ENCODE peak calls at places on chromosomes 1 and 21, in four cellular contexts. One of them, this sample, is unnamed.
A peak's percentile ranks its signal among the peaks of the same experiment; 100 is the strongest.

GRCh38 chr1:28176492-28177470 is at the start of gene PTAFR:
- DNase-seq in retinal pigment epithelial cell: no peak
- DNase-seq in adipocyte: no peak
- DNase-seq in AG04450: no peak
- DNase-seq in this sample: no peak

GRCh38 chr1:111738436-111739221 is 566 bp downstream of the INKA2 start:
- DNase-seq in adipocyte: peak; percentile 85
- DNase-seq in AG04450: no peak
- DNase-seq in retinal pigment epithelial cell: peak; percentile 4
- DNase-seq in this sample: no peak

GRCh38 chr1:218679391-218679790 is 334.3 kb downstream of the TGFB2 start:
- DNase-seq in AG04450: no peak
- DNase-seq in retinal pigment epithelial cell: no peak
- DNase-seq in adipocyte: no peak
- DNase-seq in this sample: no peak

GRCh38 chr1:210201671-210202070 is 30.9 kb upstream of the SERTAD4 start:
- DNase-seq in adipocyte: peak; percentile 8
- DNase-seq in AG04450: peak; percentile 13
- DNase-seq in retinal pigment epithelial cell: peak; percentile 1
- DNase-seq in this sample: no peak

GRCh38 chr1:36456391-36456928 is 6.2 kb upstream of the OSCP1 start:
- DNase-seq in adipocyte: no peak
- DNase-seq in AG04450: no peak
- DNase-seq in retinal pigment epithelial cell: no peak
- DNase-seq in this sample: no peak

GRCh38 chr1:61898658-61899057 is 156.4 kb downstream of the PATJ start:
- DNase-seq in AG04450: no peak
- DNase-seq in retinal pigment epithelial cell: no peak
- DNase-seq in adipocyte: no peak
- DNase-seq in this sample: no peak

GRCh38 chr21:38293113-38293512 is 36.3 kb downstream of the KCNJ15 start:
- DNase-seq in adipocyte: no peak
- DNase-seq in retinal pigment epithelial cell: no peak
- DNase-seq in AG04450: no peak
- DNase-seq in this sample: no peak

GRCh38 chr1:157177701-157178380 is 39.6 kb upstream of the ETV3 start:
- DNase-seq in AG04450: no peak
- DNase-seq in adipocyte: no peak
- DNase-seq in retinal pigment epithelial cell: no peak
- DNase-seq in this sample: no peak

GRCh38 chr1:228455715-228456114 is 31.5 kb upstream of the RNF187 start:
- DNase-seq in retinal pigment epithelial cell: no peak
- DNase-seq in adipocyte: peak; percentile 49
- DNase-seq in AG04450: no peak
- DNase-seq in this sample: no peak

GRCh38 chr21:36860736-36861594 is 105.5 kb downstream of the HLCS start:
- DNase-seq in retinal pigment epithelial cell: no peak
- DNase-seq in adipocyte: peak; percentile 34
- DNase-seq in AG04450: peak; percentile 29
- DNase-seq in this sample: no peak

GRCh38 chr1:37701051-37701450 is 8.7 kb downstream of the CDCA8 start:
- DNase-seq in adipocyte: no peak
- DNase-seq in AG04450: no peak
- DNase-seq in retinal pigment epithelial cell: no peak
- DNase-seq in this sample: no peak

GRCh38 chr1:8421721-8422120 is 103.8 kb downstream of the SLC45A1 start:
- DNase-seq in retinal pigment epithelial cell: no peak
- DNase-seq in adipocyte: peak; percentile 41
- DNase-seq in AG04450: no peak
- DNase-seq in this sample: no peak

GRCh38 chr1:2966940-2967725 is 54.1 kb upstream of the ACTRT2 start:
- DNase-seq in adipocyte: no peak
- DNase-seq in retinal pigment epithelial cell: no peak
- DNase-seq in AG04450: no peak
- DNase-seq in this sample: no peak

GRCh38 chr1:180787628-180788307 is 124.9 kb upstream of the KIAA1614 start:
- DNase-seq in AG04450: no peak
- DNase-seq in adipocyte: no peak
- DNase-seq in retinal pigment epithelial cell: no peak
- DNase-seq in this sample: no peak

GRCh38 chr1:100927276-100927675 is 31.4 kb downstream of the SLC30A7 start:
- DNase-seq in retinal pigment epithelial cell: no peak
- DNase-seq in adipocyte: no peak
- DNase-seq in AG04450: no peak
- DNase-seq in this sample: no peak

GRCh38 chr1:65538013-65538578 is 117.6 kb downstream of the LEPR start:
- DNase-seq in retinal pigment epithelial cell: no peak
- DNase-seq in adipocyte: no peak
- DNase-seq in AG04450: no peak
- DNase-seq in this sample: no peak

GRCh38 chr21:33543505-33544129 is 779 bp downstream of the SON start:
- DNase-seq in retinal pigment epithelial cell: no peak
- DNase-seq in AG04450: no peak
- DNase-seq in adipocyte: peak; percentile 84
- DNase-seq in this sample: no peak

GRCh38 chr1:178684542-178685000 is 40.5 kb upstream of the RALGPS2 start:
- DNase-seq in AG04450: peak; percentile 76
- DNase-seq in adipocyte: peak; percentile 93
- DNase-seq in retinal pigment epithelial cell: peak; percentile 87
- DNase-seq in this sample: peak; percentile 54

GRCh38 chr1:181152892-181153633 is 64.6 kb downstream of the IER5 start:
- DNase-seq in retinal pigment epithelial cell: peak; percentile 82
- DNase-seq in adipocyte: peak; percentile 64
- DNase-seq in AG04450: peak; percentile 78
- DNase-seq in this sample: no peak

GRCh38 chr1:36905941-36906340 is 128.4 kb downstream of the GRIK3 start:
- DNase-seq in AG04450: no peak
- DNase-seq in retinal pigment epithelial cell: no peak
- DNase-seq in adipocyte: no peak
- DNase-seq in this sample: no peak

GRCh38 chr1:233359431-233359830 is 31.9 kb downstream of the MAP3K21 start:
- DNase-seq in AG04450: no peak
- DNase-seq in retinal pigment epithelial cell: no peak
- DNase-seq in adipocyte: no peak
- DNase-seq in this sample: peak; percentile 74

GRCh38 chr1:10561955-10562354 is 87.2 kb downstream of the PEX14 start:
- DNase-seq in AG04450: no peak
- DNase-seq in retinal pigment epithelial cell: no peak
- DNase-seq in adipocyte: no peak
- DNase-seq in this sample: no peak

GRCh38 chr1:3186526-3186921 is 117.5 kb downstream of the PRDM16 start:
- DNase-seq in retinal pigment epithelial cell: peak; percentile 86
- DNase-seq in AG04450: peak; percentile 10
- DNase-seq in adipocyte: no peak
- DNase-seq in this sample: no peak

GRCh38 chr21:17925900-17926299 is 106.7 kb upstream of the C21orf91 start:
- DNase-seq in AG04450: no peak
- DNase-seq in retinal pigment epithelial cell: no peak
- DNase-seq in adipocyte: peak; percentile 44
- DNase-seq in this sample: no peak

DNA sequence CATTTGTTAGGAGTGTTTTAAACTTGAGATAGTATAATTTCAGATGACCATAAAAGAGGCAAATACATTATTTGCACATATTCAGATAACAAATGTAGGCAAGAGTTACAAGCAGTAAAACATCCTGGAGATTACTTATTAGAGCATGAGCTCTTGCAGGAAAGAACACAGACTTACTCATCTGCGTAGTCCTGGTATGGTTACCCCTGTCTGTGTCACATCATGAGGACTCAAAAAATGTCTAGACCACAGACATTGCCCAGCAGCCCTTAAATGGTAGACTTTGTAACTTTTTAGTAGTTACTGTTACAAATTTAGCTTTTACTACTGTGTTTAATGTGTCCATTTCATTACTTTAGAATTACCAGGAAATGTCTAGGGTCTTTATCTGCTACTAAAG is 12.8 kb downstream of the CACHD1 start:
- DNase-seq in adipocyte: no peak
- DNase-seq in retinal pigment epithelial cell: no peak
- DNase-seq in AG04450: no peak
- DNase-seq in this sample: no peak
- H3K4me3 ChIP-seq in adipocyte: no peak overlapping the region
- H3K4me3 ChIP-seq in retinal pigment epithelial cell: no peak overlapping the region
- H3K4me3 ChIP-seq in AG04450: no peak overlapping the region
- H3K4me3 ChIP-seq in this sample: no peak overlapping the region

DNA sequence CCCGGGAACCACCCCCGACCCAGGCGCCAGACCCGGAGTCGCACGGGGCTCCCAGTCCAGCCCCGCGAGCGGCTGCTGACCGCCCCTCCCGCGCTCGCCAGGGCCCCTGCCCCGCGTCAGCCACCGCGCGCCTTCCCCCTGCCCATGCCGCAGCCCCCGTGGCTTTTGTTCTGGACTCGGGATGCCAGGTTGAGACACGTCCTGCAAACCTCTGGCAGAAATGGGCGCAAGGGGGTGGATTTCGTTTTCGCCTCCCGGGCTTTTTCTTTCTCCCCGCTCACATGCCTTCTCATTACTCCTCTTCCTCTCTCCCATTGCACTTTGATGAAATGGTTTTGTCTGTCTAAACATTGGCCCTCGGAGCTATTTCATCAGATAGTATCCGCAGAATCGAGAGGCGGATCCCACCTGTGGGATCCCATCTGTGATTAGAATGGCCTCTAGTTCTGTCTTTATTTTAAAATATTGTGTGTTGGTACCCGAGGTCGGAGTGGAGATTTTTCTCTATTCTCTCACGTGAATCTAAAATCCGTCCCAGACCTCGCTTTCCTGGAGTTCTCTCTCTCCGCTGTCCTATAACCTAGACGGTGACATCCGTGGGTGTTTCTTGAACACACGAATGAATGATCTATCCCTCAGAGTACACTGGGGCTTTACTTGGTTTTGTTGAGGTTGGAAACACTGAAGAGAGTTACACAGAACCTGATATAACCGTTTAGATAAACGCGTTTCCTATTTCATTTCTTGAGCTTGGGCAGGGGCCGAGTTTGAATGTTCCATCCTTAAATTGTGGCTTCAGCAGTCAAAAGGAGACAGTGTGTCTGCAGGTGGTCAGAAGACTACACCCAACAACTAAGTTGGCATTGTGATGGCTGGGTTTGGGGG is 1.9 kb downstream of the EDARADD start:
- DNase-seq in AG04450: no peak
- DNase-seq in retinal pigment epithelial cell: no peak
- DNase-seq in adipocyte: peak; percentile 58
- DNase-seq in this sample: no peak
- H3K4me3 ChIP-seq in AG04450: peak overlapping the region; percentile 55
- H3K4me3 ChIP-seq in retinal pigment epithelial cell: peak overlapping the region; percentile 60
- H3K4me3 ChIP-seq in adipocyte: peak overlapping the region; percentile 77
- H3K4me3 ChIP-seq in this sample: peak overlapping the region; percentile 60

DNA sequence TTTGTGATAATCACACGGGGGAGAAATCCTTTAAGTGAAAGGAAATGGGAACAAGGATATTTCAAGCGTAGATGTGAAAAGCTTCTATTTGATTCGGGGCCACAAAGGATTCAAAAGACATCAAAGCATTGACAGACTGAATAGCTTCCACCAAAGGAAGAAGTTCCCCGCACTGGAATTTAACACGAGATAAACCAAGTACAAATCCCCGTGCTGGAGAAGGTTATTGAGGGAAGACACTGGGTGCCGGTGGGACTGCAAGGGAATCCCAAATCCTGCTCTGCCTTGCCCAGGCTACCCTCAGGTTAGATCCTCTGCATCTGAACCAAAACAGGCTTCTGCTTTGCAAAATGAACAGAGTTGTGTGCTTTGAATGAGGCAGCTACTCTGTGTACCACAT is 566.9 kb downstream of the NPHP4 start:
- DNase-seq in adipocyte: no peak
- DNase-seq in AG04450: no peak
- DNase-seq in retinal pigment epithelial cell: no peak
- DNase-seq in this sample: no peak
- H3K4me3 ChIP-seq in adipocyte: no peak overlapping the region
- H3K4me3 ChIP-seq in AG04450: no peak overlapping the region
- H3K4me3 ChIP-seq in retinal pigment epithelial cell: no peak overlapping the region
- H3K4me3 ChIP-seq in this sample: no peak overlapping the region

DNA sequence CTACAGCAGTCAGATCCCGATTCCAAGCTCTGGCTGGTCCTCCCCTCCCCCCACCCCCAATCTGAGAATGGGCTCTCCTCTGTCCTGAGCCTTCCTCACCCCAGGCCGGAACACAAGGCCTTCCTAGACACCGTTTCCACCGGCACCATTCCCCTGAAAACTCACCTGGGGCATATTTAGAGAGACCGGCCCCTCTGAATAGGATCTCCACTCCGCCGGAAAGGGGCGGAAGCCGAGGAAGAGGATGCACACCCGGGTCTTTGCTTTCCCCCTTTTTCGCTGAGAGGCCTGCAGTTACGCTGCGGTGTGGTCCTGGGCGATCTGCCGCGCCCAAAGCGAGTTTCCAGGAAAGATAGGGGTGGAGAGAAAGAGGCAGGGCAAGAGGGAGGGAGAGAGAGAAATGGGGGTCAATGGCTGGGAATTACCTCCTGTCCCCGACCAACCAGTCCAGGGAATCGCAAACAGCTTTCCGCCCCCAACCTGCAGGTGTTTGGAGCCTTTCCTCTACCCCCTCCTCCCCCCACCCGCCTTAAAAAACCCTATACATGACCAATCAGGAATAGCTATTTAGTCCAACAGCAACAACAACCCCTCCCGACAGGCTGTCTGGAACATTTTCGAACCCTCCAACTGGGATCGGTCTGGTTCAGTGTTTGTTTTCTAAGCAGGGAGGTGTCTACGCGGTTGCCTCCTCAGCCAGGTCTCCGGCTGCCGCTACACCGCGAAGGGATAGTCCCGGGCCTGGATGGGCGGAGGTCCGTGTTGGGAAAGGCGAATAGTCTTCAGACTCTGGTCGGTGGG is 2.8 kb downstream of the TAL1 start:
- DNase-seq in retinal pigment epithelial cell: no peak
- DNase-seq in adipocyte: no peak
- DNase-seq in AG04450: no peak
- DNase-seq in this sample: no peak
- H3K4me3 ChIP-seq in retinal pigment epithelial cell: no peak overlapping the region
- H3K4me3 ChIP-seq in adipocyte: no peak overlapping the region
- H3K4me3 ChIP-seq in AG04450: no peak overlapping the region
- H3K4me3 ChIP-seq in this sample: no peak overlapping the region

GRCh38 chr1:153569465-153569864 is 3.8 kb upstream of the S100A2 start:
- DNase-seq in retinal pigment epithelial cell: no peak
- DNase-seq in AG04450: no peak
- DNase-seq in adipocyte: no peak
- DNase-seq in this sample: no peak

GRCh38 chr1:153565529-153566374 is at the start of gene S100A2:
- DNase-seq in retinal pigment epithelial cell: peak; percentile 85
- DNase-seq in AG04450: peak; percentile 83
- DNase-seq in adipocyte: peak; percentile 94
- DNase-seq in this sample: peak; percentile 88

GRCh38 chr1:153566414-153567371 is 1.0 kb upstream of the S100A2 start:
- DNase-seq in adipocyte: peak; percentile 99
- DNase-seq in AG04450: peak; percentile 98
- DNase-seq in retinal pigment epithelial cell: peak; percentile 98
- DNase-seq in this sample: peak; percentile 87

GRCh38 chr1:153568367-153569099 is 2.9 kb upstream of the S100A2 start:
- DNase-seq in retinal pigment epithelial cell: no peak
- DNase-seq in adipocyte: peak; percentile 97
- DNase-seq in AG04450: peak; percentile 69
- DNase-seq in this sample: no peak

GRCh38 chr1:153567621-153568366 is 2.1 kb upstream of the S100A2 start:
- DNase-seq in retinal pigment epithelial cell: no peak
- DNase-seq in AG04450: no peak
- DNase-seq in adipocyte: no peak
- DNase-seq in this sample: peak; percentile 90
- H3K4me3 ChIP-seq in retinal pigment epithelial cell: no peak overlapping the region
- H3K4me3 ChIP-seq in AG04450: no peak overlapping the region
- H3K4me3 ChIP-seq in adipocyte: peak overlapping the region; percentile 48
- H3K4me3 ChIP-seq in this sample: peak overlapping the region; percentile 33